ENCODE peak calls at places on chromosomes 16 and 17, in four cellular contexts. A, B, T and O are unnamed samples.

GRCh38 chr17:58344791-58345157 is 7.2 kb downstream of the SUPT4H1 start:
- DNase-seq in T (no peak), A (no peak), B (no peak), O (no peak)

GRCh38 chr16:67917852-67918236 is 13.8 kb downstream of the CTRL start:
- DNase-seq in T (peak; percentile 72), B (no peak), A (no peak), O (peak; percentile 44)

GRCh38 chr16:1089822-1090619 is 6.0 kb downstream of the C1QTNF8 start:
- DNase-seq in T (no peak), B (no peak), A (no peak), O (no peak)

GRCh38 chr17:78745407-78746088 is 36.5 kb downstream of the CYTH1 start:
- DNase-seq in B (peak; percentile 51), A (peak; percentile 56), T (no peak), O (peak; percentile 69)

GRCh38 chr16:25374556-25374955 is 116.9 kb upstream of the ZKSCAN2 start:
- DNase-seq in B (no peak), T (no peak), A (no peak), O (no peak)

GRCh38 chr17:49552070-49552751 is 23.5 kb upstream of the NXPH3 start:
- DNase-seq in T (no peak), A (no peak), B (peak; percentile 8), O (no peak)

GRCh38 chr17:10042589-10043244 is 137.6 kb upstream of the RCVRN start:
- DNase-seq in A (no peak), B (no peak), T (no peak), O (peak; percentile 44)

GRCh38 chr17:47884905-47885735 is 10.9 kb upstream of the SP2 start:
- DNase-seq in B (no peak), T (no peak), A (no peak), O (no peak)

GRCh38 chr16:4404247-4404966 is 12.0 kb downstream of the CORO7 start:
- DNase-seq in A (peak; percentile 85), B (peak; percentile 87), T (no peak), O (peak; percentile 56)

GRCh38 chr16:13935408-13935807 is 15.5 kb downstream of the ERCC4 start:
- DNase-seq in A (peak; percentile 66), B (peak; percentile 17), T (no peak), O (no peak)

GRCh38 chr17:61413654-61414133 is 14.1 kb downstream of the TBX2 start:
- DNase-seq in T (no peak), A (no peak), B (no peak), O (no peak)
- H3K4me3 ChIP-seq in T (no peak overlapping the region), A (no peak overlapping the region), B (peak overlapping the region; percentile 85), O (no peak overlapping the region)

GRCh38 chr17:4513113-4514032 is 14.7 kb downstream of the SPNS2 start:
- DNase-seq in T (no peak), A (no peak), B (no peak), O (peak; percentile 28)
- TF ChIP-seq CTCF in T (no peak), A (no peak), B (no peak), O (no peak)

GRCh38 chr16:60059141-60059540 is 1325.0 kb upstream of the GOT2 start:
- DNase-seq in A (no peak), B (no peak), T (no peak), O (no peak)
- H3K4me3 ChIP-seq in A (no peak overlapping the region), B (no peak overlapping the region), T (no peak overlapping the region), O (no peak overlapping the region)

GRCh38 chr17:81705518-81706231 is 2.5 kb downstream of the MRPL12 start:
- DNase-seq in A (no peak), T (no peak), B (no peak), O (no peak)

GRCh38 chr17:81701288-81702071 is 1.7 kb upstream of the MRPL12 start:
- DNase-seq in T (no peak), A (no peak), B (no peak), O (no peak)

GRCh38 chr17:81703747-81704654 is 834 bp downstream of the MRPL12 start:
- DNase-seq in T (no peak), B (no peak), A (no peak), O (no peak)

GRCh38 chr17:81700353-81701287 is 2.5 kb upstream of the MRPL12 start:
- DNase-seq in T (no peak), A (no peak), B (no peak), O (no peak)

DNA sequence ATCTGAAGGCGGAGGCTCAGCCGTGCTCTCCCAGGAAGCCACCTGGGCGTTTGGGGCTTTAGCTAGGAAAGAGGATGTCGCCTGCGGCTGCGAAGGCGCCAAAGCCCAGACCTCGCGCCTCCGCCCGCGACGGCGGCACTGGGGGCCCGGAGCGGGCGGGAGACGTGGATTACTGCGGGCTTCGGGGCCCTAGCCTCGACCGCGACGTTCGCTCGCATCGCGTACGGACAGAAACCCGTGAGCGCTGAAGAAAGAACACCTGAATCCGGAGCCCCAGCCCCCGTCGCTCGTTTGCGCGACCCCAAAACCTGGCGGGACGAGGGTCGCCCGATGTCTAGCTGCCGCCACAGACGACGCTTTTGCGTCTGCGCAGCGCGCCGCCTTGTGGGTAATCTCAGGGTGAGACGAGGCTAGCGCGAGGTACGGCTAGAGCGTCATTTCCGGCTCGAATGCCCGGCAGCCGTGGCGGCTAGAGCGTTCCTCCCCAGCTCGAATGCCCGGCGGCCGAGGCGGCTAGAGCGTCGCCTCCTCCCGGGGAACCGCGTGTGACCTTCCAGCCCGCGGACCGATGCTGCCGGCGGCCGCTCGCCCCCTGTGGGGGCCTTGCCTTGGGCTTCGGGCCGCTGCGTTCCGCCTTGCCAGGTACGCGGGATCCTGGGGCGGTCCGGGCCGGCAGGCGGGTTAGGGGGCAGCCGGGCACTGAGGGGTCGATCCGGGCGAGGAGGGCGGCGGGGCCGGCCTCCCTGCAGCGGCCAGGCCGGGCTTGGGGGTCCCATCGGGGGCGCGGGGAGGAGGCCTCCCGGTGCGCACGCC is at the start of gene MRPL12:
- DNase-seq in T (peak; percentile 79), A (peak; percentile 99), B (peak; percentile 95), O (peak; percentile 94)
- TF ChIP-seq CTCF in T (no peak), A (no peak), B (no peak), O (no peak)

GRCh38 chr17:45895969-45896793 is 1.8 kb downstream of the MAPT start:
- DNase-seq in B (peak; percentile 23), A (peak; percentile 48), T (no peak), O (no peak)

GRCh38 chr17:45896803-45897693 is 2.7 kb downstream of the MAPT start:
- DNase-seq in A (peak; percentile 59), B (no peak), T (no peak), O (no peak)

GRCh38 chr17:45893725-45894021 is 681 bp upstream of the MAPT start:
- DNase-seq in B (no peak), A (no peak), T (no peak), O (no peak)

GRCh38 chr17:45894022-45894784 is at the start of gene MAPT:
- DNase-seq in T (peak; percentile 79), B (peak; percentile 94), A (peak; percentile 96), O (peak; percentile 94)

DNA sequence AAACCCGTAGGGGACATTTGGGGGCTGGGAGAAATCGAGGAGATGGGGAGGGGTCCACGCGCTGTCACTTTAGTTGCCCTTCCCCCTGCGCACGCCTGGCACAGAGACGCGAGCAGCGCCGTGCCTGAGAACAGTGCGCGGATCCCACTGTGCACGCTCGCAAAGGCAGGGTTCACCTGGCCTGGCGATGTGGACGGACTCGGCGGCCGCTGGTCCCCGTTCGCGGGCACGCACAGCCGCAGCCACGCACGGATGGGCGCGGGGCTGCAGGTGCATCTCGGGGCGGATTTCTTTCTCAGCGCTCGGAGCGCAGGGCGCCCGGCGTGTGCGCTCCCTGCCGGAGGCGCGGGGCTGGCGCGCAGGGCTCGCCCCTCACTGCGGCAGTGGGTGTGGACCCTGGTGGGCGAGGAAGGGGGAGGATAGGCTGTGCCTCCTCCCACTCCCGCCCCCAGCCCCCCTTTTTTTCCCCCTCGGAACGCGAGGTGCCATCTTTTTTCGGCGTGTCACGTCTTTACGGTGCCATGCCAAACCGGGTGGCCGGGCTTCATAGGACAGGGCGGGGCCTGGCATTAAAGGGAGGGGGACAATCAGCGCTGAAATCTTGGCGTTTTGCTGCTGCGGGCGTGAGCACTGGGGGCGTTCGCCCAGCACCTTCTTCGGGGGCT is 1.1 kb downstream of the MAPT start:
- DNase-seq in T (no peak), A (peak; percentile 73), B (peak; percentile 49), O (no peak)
- H3K4me3 ChIP-seq in T (no peak overlapping the region), A (peak overlapping the region; percentile 66), B (peak overlapping the region; percentile 85), O (peak overlapping the region; percentile 65)